ENCODE peak calls at places on chromosomes 12 and 14, in four cellular contexts. One of them, this sample, is unnamed.

GRCh38 chr12:48034835-48035805 is 30.8 kb upstream of the COL2A1 start:
- DNase-seq in Right ventricle myocardium superior: no peak
- DNase-seq in pancreas: no peak
- DNase-seq in RKO: no peak
- DNase-seq in this sample: no peak

GRCh38 chr14:68704736-68705720 is 87.8 kb downstream of the ZFP36L1 start:
- DNase-seq in Right ventricle myocardium superior: no peak
- DNase-seq in pancreas: no peak
- DNase-seq in RKO: peak
- DNase-seq in this sample: no peak

GRCh38 chr12:7995266-7995963 is 37.1 kb upstream of the FOXJ2 start:
- DNase-seq in Right ventricle myocardium superior: peak
- DNase-seq in pancreas: peak
- DNase-seq in RKO: peak
- DNase-seq in this sample: peak

GRCh38 chr14:70731447-70732239 is 77.7 kb downstream of the MAP3K9 start:
- DNase-seq in Right ventricle myocardium superior: no peak
- DNase-seq in pancreas: no peak
- DNase-seq in RKO: peak
- DNase-seq in this sample: no peak

GRCh38 chr14:92105073-92105844 is 1.1 kb downstream of the ATXN3 start:
- DNase-seq in Right ventricle myocardium superior: no peak
- DNase-seq in pancreas: no peak
- DNase-seq in RKO: no peak
- DNase-seq in this sample: peak

GRCh38 chr12:68572650-68573049 is 38.0 kb upstream of the RAP1B start:
- DNase-seq in Right ventricle myocardium superior: no peak
- DNase-seq in pancreas: no peak
- DNase-seq in RKO: no peak
- DNase-seq in this sample: no peak

GRCh38 chr14:22561661-22562579 is 27.1 kb downstream of the DAD1 start:
- DNase-seq in Right ventricle myocardium superior: no peak
- DNase-seq in pancreas: no peak
- DNase-seq in RKO: no peak
- DNase-seq in this sample: no peak

GRCh38 chr12:76621582-76622024 is 62.0 kb upstream of the OSBPL8 start:
- DNase-seq in Right ventricle myocardium superior: peak
- DNase-seq in pancreas: peak
- DNase-seq in RKO: peak
- DNase-seq in this sample: peak

GRCh38 chr12:92408072-92408900 is 262.6 kb upstream of the BTG1 start:
- DNase-seq in Right ventricle myocardium superior: peak
- DNase-seq in pancreas: no peak
- DNase-seq in RKO: peak
- DNase-seq in this sample: no peak

GRCh38 chr14:93775744-93776143 is 12.5 kb downstream of the PRIMA1 start:
- DNase-seq in Right ventricle myocardium superior: no peak
- DNase-seq in pancreas: no peak
- DNase-seq in RKO: no peak
- DNase-seq in this sample: no peak

GRCh38 chr14:32728957-32729356 is 209.7 kb upstream of the NPAS3 start:
- DNase-seq in Right ventricle myocardium superior: no peak
- DNase-seq in pancreas: no peak
- DNase-seq in RKO: no peak
- DNase-seq in this sample: no peak

GRCh38 chr12:15853877-15854276 is 28.3 kb upstream of the STRAP start:
- DNase-seq in Right ventricle myocardium superior: no peak
- DNase-seq in pancreas: no peak
- DNase-seq in RKO: no peak
- DNase-seq in this sample: no peak